ENCODE peak calls at places on chromosomes 6 and 20, in four cellular contexts. X, P, K and V are unnamed samples.

GRCh38 chr20:63481503-63481902 is 9.0 kb upstream of the KCNQ2 start:
- DNase-seq in X (no peak), P (no peak), K (no peak), V (no peak)

GRCh38 chr20:60046011-60046413 is 87.8 kb downstream of the CDH26 start:
- DNase-seq in X (peak; percentile 6), P (no peak), K (no peak), V (no peak)

GRCh38 chr6:149433405-149433804 is 33.3 kb downstream of the SUMO4 start:
- DNase-seq in X (no peak), P (no peak), K (no peak), V (no peak)

GRCh38 chr6:48626421-48626820 is 515.4 kb upstream of the PTCHD4 start:
- DNase-seq in X (peak; percentile 56), P (no peak), K (no peak), V (no peak)

GRCh38 chr6:43125119-43125518 is 46.0 kb upstream of the SRF start:
- DNase-seq in X (no peak), P (no peak), K (no peak), V (peak; percentile 88)

GRCh38 chr6:116866281-116866871 is 10.7 kb upstream of the RFX6 start:
- DNase-seq in X (no peak), P (no peak), K (no peak), V (no peak)

GRCh38 chr6:136201735-136202134 is 48.4 kb downstream of the MTFR2 start:
- DNase-seq in X (peak; percentile 41), P (no peak), K (no peak), V (peak; percentile 27)

GRCh38 chr6:107713214-107713962 is 110.7 kb downstream of the SCML4 start:
- DNase-seq in X (no peak), P (no peak), K (peak; percentile 78), V (no peak)

GRCh38 chr6:111888928-111889696 is 15.9 kb upstream of the FYN start:
- DNase-seq in X (no peak), P (peak; percentile 36), K (no peak), V (no peak)

GRCh38 chr20:63283397-63284082 is 9.4 kb upstream of the COL20A1 start:
- DNase-seq in X (no peak), P (no peak), K (no peak), V (no peak)

GRCh38 chr6:125807293-125807692 is 16.5 kb downstream of the NCOA7 start:
- DNase-seq in X (no peak), P (no peak), K (no peak), V (no peak)

GRCh38 chr6:122400467-122401089 is 1.1 kb downstream of the HSF2 start:
- DNase-seq in X (peak; percentile 5), P (no peak), K (peak; percentile 10), V (no peak)

GRCh38 chr6:113347420-113347819 is 509.7 kb upstream of the MARCKS start:
- DNase-seq in X (no peak), P (no peak), K (no peak), V (peak; percentile 40)

GRCh38 chr6:141110486-141110885 is 1022.2 kb upstream of the GJE1 start:
- DNase-seq in X (peak; percentile 90), P (no peak), K (no peak), V (peak; percentile 71)

GRCh38 chr6:99550046-99550445 is 18.4 kb downstream of the CCNC start:
- DNase-seq in X (no peak), P (no peak), K (no peak), V (no peak)

GRCh38 chr20:63276956-63277355 is 4.3 kb downstream of the ARFGAP1 start:
- DNase-seq in X (no peak), P (no peak), K (no peak), V (no peak)

GRCh38 chr6:124057448-124057847 is 253.8 kb downstream of the NKAIN2 start:
- DNase-seq in X (no peak), P (no peak), K (no peak), V (no peak)

GRCh38 chr6:43817192-43817591 is 47.2 kb downstream of the VEGFA start:
- DNase-seq in X (peak; percentile 37), P (no peak), K (peak; percentile 42), V (no peak)

GRCh38 chr20:38804682-38805501 is 605 bp upstream of the PPP1R16B start:
- DNase-seq in X (no peak), P (no peak), K (peak; percentile 80), V (no peak)

GRCh38 chr6:78831492-78831891 is 35.9 kb upstream of the IRAK1BP1 start:
- DNase-seq in X (no peak), P (peak; percentile 34), K (no peak), V (peak; percentile 11)

GRCh38 chr20:32159766-32160221 is 47.7 kb downstream of the PLAGL2 start:
- DNase-seq in X (no peak), P (no peak), K (no peak), V (no peak)

GRCh38 chr6:32799740-32800139 is 17.1 kb downstream of the HLA-DOB start:
- DNase-seq in X (no peak), P (no peak), K (no peak), V (no peak)

GRCh38 chr6:33492093-33492492 is 37.7 kb downstream of the ZBTB9 start:
- DNase-seq in X (no peak), P (no peak), K (peak; percentile 56), V (no peak)

GRCh38 chr6:145887969-145888368 is 73.4 kb upstream of the FBXO30 start:
- DNase-seq in X (peak; percentile 8), P (no peak), K (peak; percentile 64), V (no peak)

GRCh38 chr6:151749341-151749740 is 58.1 kb upstream of the ESR1 start:
- DNase-seq in X (no peak), P (no peak), K (no peak), V (no peak)

GRCh38 chr6:129609635-129610034 is 100.3 kb downstream of the ARHGAP18 start:
- DNase-seq in X (no peak), P (peak; percentile 22), K (no peak), V (no peak)

GRCh38 chr6:34235605-34236422 is 859 bp upstream of the HMGA1 start:
- DNase-seq in X (peak; percentile 89), P (peak; percentile 53), K (peak; percentile 73), V (peak; percentile 49)

GRCh38 chr6:72621243-72622093 is at the start of gene KCNQ5:
- DNase-seq in X (no peak), P (no peak), K (peak; percentile 73), V (no peak)

GRCh38 chr6:163324928-163325784 is 89.4 kb upstream of the QKI start:
- DNase-seq in X (no peak), P (no peak), K (no peak), V (no peak)

GRCh38 chr20:41085606-41086005 is 51.7 kb upstream of the PLCG1 start:
- DNase-seq in X (no peak), P (no peak), K (no peak), V (no peak)

GRCh38 chr6:28643017-28643740 is 117.5 kb downstream of the GPX5 start:
- DNase-seq in X (peak; percentile 69), P (no peak), K (no peak), V (peak; percentile 23)

GRCh38 chr6:82208914-82209313 is 38.6 kb downstream of the IBTK start:
- DNase-seq in X (peak; percentile 41), P (no peak), K (no peak), V (no peak)

GRCh38 chr6:34207695-34208443 is 28.8 kb upstream of the HMGA1 start:
- DNase-seq in X (no peak), P (no peak), K (no peak), V (no peak)

GRCh38 chr20:47821481-47822100 is 36.3 kb upstream of the SULF2 start:
- DNase-seq in X (peak; percentile 93), P (no peak), K (no peak), V (no peak)

GRCh38 chr6:113586413-113586812 is 270.7 kb upstream of the MARCKS start:
- DNase-seq in X (peak; percentile 46), P (no peak), K (no peak), V (no peak)

GRCh38 chr6:13462380-13463326 is 24.7 kb downstream of the GFOD1 start:
- DNase-seq in X (no peak), P (no peak), K (peak; percentile 83), V (no peak)
- H3K4me3 ChIP-seq in X (no peak overlapping the region), P (no peak overlapping the region), K (peak overlapping the region; percentile 48), V (no peak overlapping the region)

DNA sequence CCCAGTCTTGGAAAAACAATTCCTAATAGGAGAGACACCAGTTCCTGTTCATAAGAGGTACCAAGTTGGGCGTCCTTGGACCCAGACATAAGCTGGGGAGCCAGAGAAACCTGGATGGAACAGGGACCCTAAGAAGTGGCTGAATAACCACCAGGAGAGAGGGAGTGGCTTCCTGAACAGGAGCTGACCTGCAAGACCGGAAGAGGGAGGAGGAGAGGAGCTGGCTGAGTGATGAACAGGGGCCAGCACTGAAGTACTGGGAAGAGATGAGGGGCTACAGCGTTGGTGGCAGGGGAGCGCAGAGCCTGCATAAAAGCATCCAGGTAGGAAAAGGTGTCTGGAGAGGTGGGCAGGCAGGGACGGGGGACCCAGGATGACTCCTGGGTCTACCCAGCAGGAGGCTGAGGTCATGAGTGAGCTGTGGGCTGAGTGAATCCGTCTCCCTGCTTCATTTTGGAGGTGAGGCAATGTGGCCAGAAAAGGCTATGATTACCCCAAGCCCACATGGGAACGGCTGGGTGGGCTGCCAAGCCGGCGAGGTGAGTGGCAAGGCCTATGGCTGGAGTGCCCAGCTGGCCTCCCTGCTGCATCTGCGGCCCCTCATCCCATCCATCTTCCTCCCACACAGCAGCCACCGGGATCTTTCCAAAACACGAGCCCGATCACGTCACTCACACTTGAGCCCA is 34.4 kb upstream of the ZFAND3 start:
- DNase-seq in X (peak; percentile 63), P (no peak), K (no peak), V (no peak)
- H3K4me3 ChIP-seq in X (no peak overlapping the region), P (no peak overlapping the region), K (no peak overlapping the region), V (no peak overlapping the region)

DNA sequence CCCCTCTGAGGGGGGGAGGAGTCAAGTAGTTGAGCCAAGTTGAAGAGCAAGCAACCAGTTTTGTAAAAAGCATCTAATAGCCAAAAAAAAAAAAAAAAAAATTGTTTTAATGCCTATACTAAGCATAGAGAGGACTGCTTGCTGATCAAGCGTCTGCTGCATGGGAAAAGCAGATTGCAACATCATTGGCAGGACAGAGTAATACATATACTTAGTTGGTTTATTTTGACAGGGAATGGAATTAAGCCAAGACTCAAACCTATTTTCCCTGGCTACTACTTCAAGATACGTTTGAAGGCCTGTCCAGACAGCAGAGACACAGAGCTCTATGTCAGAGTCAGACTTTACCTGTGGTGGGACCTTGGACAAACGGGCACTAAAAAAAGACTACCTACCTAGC is 120.5 kb downstream of the RTN4IP1 start:
- DNase-seq in X (peak; percentile 82), P (no peak), K (no peak), V (peak; percentile 85)
- H3K4me3 ChIP-seq in X (no peak overlapping the region), P (no peak overlapping the region), K (no peak overlapping the region), V (no peak overlapping the region)

DNA sequence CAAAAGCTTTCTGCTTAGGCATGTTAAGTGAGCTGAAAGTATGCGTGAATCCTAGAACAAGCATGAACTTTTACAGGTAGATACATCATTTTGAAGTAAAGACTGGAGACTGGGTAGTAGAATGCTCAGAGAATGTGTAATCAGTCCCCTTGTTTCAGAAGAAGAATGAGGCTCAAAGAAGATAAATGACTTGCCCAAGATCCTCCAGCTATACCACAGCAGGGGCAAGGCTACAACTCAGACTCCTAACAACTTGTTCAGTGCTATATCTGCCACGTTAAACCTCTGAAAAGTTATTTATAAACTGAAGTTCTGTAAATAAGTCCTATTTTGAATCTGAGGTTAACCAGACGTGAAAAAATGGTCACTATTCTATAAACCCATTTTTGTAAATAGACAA is 2.9 kb downstream of the RIPOR2 start:
- DNase-seq in X (peak; percentile 41), P (no peak), K (peak; percentile 51), V (no peak)
- H3K4me3 ChIP-seq in X (no peak overlapping the region), P (no peak overlapping the region), K (peak overlapping the region; percentile 68), V (no peak overlapping the region)